ENCODE peak calls at places on chromosome 11, in five cellular contexts. U is neuronal stem cell, Z is HCT116, Y is psoas muscle, A is tibial nerve. M is an unnamed sample.

GRCh38 chr11:969651-970205 is 44.1 kb downstream of the AP2A2 start:
- DNase-seq in Y (no peak), U (no peak), Z (no peak), A (no peak), M (no peak)

GRCh38 chr11:3831378-3832239 is 9.2 kb downstream of the RHOG start:
- DNase-seq in Y (no peak), Z (no peak), U (no peak), A (no peak), M (no peak)

GRCh38 chr11:67053896-67054850 is 2.5 kb upstream of the RHOD start:
- DNase-seq in U (peak), Y (peak), A (no peak), Z (no peak), M (no peak)

GRCh38 chr11:7892751-7893356 is 38.2 kb downstream of the OR10A6 start:
- DNase-seq in U (peak), A (no peak), Z (peak), Y (no peak), M (no peak)

GRCh38 chr11:61577383-61578118 is 3.3 kb downstream of the SYT7 start:
- DNase-seq in Z (no peak), U (no peak), A (no peak), Y (no peak), M (no peak)

GRCh38 chr11:106950067-106950491 is 68.2 kb downstream of the GUCY1A2 start:
- DNase-seq in U (no peak), Y (no peak), A (no peak), Z (no peak), M (peak)

GRCh38 chr11:6052374-6052773 is 21.8 kb upstream of the OR56A1 start:
- DNase-seq in U (no peak), A (no peak), Y (no peak), Z (no peak), M (no peak)

GRCh38 chr11:95451261-95451660 is 220.3 kb upstream of the SESN3 start:
- DNase-seq in Y (no peak), U (no peak), Z (no peak), A (no peak), M (no peak)

DNA sequence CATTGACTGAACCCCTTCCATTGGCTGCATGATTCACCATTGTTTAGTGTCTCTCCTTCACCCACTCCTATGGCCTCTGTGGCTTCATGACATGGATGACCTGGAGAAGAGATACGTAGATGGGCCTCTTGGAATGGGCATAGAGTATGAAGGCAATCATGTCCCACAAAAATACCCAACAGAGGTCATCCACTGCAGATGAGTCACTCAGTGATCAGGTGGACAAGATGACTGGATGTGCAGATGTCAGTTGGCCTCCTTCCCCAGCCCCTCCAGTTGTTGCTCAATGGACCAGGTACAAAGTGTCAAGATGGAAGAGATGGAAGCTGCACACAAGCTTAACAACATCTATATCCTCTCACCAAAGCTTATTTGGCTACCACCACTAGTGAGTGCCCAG is 41.0 kb upstream of the CLPB start:
- DNase-seq in U (no peak), Z (no peak), Y (no peak), A (no peak), M (no peak)
- H3K27ac ChIP-seq in U (no peak), Z (no peak), Y (no peak), A (no peak), M (no peak)

GRCh38 chr11:16013242-16013641 is 343.1 kb downstream of the SOX6 start:
- DNase-seq in A (no peak), Z (no peak), Y (no peak), U (no peak), M (no peak)

GRCh38 chr11:16011396-16011795 is 344.9 kb downstream of the SOX6 start:
- DNase-seq in A (no peak), Y (no peak), U (no peak), Z (no peak), M (no peak)

GRCh38 chr11:16013649-16014275 is 342.6 kb downstream of the SOX6 start:
- DNase-seq in U (no peak), Y (no peak), A (no peak), Z (no peak), M (no peak)

GRCh38 chr11:16012125-16012751 is 344.1 kb downstream of the SOX6 start:
- DNase-seq in Z (no peak), U (no peak), A (no peak), Y (no peak), M (no peak)

GRCh38 chr11:16015736-16016135 is 340.6 kb downstream of the SOX6 start:
- DNase-seq in U (no peak), Y (no peak), A (no peak), Z (no peak), M (no peak)
- H3K27ac ChIP-seq in U (no peak), Y (peak), A (no peak), Z (no peak), M (no peak)

GRCh38 chr11:57318178-57318577 is 6.6 kb downstream of the TNKS1BP1 start:
- DNase-seq in Y (no peak), U (no peak), Z (no peak), A (no peak), M (no peak)
- H3K27ac ChIP-seq in Y (peak), U (no peak), Z (no peak), A (peak), M (peak)

GRCh38 chr11:85991514-85991913 is 77.4 kb downstream of the PICALM start:
- DNase-seq in A (no peak), Y (no peak), U (no peak), Z (no peak), M (no peak)

DNA sequence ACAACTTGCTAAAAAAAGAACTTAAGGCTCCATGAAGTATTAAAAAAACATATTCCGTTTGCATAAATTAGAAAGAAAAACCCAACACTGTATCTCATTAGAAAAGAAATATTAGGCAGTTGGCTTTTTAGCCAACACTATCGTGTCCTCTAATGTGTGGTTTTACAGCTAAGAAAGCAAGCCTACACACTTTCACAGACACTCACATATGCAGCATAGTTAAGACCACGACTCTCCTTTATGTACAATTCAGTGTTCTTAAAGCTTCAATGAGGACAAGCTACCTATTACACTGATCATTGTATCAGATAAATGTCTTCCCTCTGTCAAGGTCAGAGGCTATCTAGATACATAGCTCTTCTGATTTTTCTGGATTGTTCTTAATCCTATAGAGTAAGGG is 80.1 kb downstream of the PICALM start:
- DNase-seq in U (no peak), A (no peak), Z (no peak), Y (no peak), M (no peak)
- H3K27ac ChIP-seq in U (no peak), A (peak), Z (no peak), Y (no peak), M (no peak)

GRCh38 chr11:111135101-111135500 is 110.4 kb upstream of the POU2AF2 start:
- DNase-seq in Y (no peak), Z (no peak), U (no peak), A (no peak), M (no peak)
- H3K27ac ChIP-seq in Y (no peak), Z (no peak), U (no peak), A (no peak), M (no peak)

DNA sequence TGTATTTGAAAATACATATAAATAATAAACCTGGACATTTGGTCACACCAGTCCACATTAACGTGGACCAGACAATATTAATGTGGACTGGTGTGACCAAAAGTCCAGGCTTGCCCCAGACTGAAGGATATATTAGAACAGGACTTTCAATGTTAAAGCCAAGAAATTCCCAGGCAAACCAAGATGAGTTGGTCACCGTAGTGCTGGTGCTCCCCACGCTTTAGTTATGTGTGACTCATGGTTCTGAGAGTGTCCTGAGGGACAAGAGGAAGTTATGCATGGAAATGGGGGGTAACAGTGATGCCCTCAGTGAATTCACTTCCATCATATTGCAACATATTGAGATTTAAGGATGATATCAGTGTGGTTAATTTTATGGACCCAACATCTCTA is 31.4 kb downstream of the POU2AF1 start:
- DNase-seq in A (no peak), Z (no peak), U (no peak), Y (no peak), M (no peak)
- H3K27ac ChIP-seq in A (peak), Z (no peak), U (no peak), Y (no peak), M (no peak)

M was measured in epithelial cell of prostate.